ENCODE peak calls at places on chromosome 4, in eight cellular contexts. F, A, N, L, W, O, E and H are unnamed samples.
A peak's percentile ranks its signal among the peaks of the same experiment; 100 is the strongest.

GRCh38 chr4:45199736-45200135 is 473.4 kb upstream of the GNPDA2 start:
- DNase-seq in F (no peak), A (no peak), N (no peak), L (no peak), W (no peak), O (no peak), E (no peak), H (no peak)

GRCh38 chr4:49036528-49036927 is 50.5 kb downstream of the CWH43 start:
- DNase-seq in F (no peak), A (no peak), N (no peak), L (no peak), W (no peak), O (no peak), E (no peak), H (no peak)

GRCh38 chr4:122831515-122832196 is 5.0 kb downstream of the FGF2 start:
- DNase-seq in F (no peak), A (no peak), N (no peak), L (no peak), W (no peak), O (no peak), E (no peak), H (no peak)

GRCh38 chr4:88533937-88534750 is 10.6 kb upstream of the PYURF start:
- DNase-seq in F (no peak), A (no peak), N (no peak), L (no peak), W (no peak), O (no peak), E (no peak), H (no peak)

GRCh38 chr4:144318797-144319196 is 178.3 kb upstream of the GYPA start:
- DNase-seq in F (no peak), A (no peak), N (no peak), L (no peak), W (no peak), O (no peak), E (no peak), H (no peak)

GRCh38 chr4:25144870-25145481 is 15.3 kb downstream of the SEPSECS start:
- DNase-seq in F (peak; percentile 31), A (no peak), N (peak; percentile 37), L (no peak), W (no peak), O (no peak), E (no peak), H (no peak)

GRCh38 chr4:29066856-29067255 is 1653.3 kb upstream of the PCDH7 start:
- DNase-seq in F (no peak), A (no peak), N (no peak), L (no peak), W (no peak), O (no peak), E (no peak), H (no peak)

GRCh38 chr4:158410272-158410671 is 111.4 kb upstream of the RXFP1 start:
- DNase-seq in F (no peak), A (no peak), N (no peak), L (no peak), W (no peak), O (no peak), E (no peak), H (no peak)

GRCh38 chr4:962231-963208 is 10.8 kb downstream of the DGKQ start:
- DNase-seq in F (no peak), A (no peak), N (no peak), L (no peak), W (peak; percentile 85), O (no peak), E (no peak), H (no peak)

GRCh38 chr4:102411416-102411815 is 66.1 kb upstream of the SLC39A8 start:
- DNase-seq in F (no peak), A (no peak), N (no peak), L (no peak), W (no peak), O (no peak), E (no peak), H (no peak)

GRCh38 chr4:52103314-52103713 is 52.2 kb downstream of the SPATA18 start:
- DNase-seq in F (no peak), A (no peak), N (no peak), L (no peak), W (no peak), O (no peak), E (no peak), H (no peak)

GRCh38 chr4:183450108-183450507 is 5.7 kb downstream of the CDKN2AIP start:
- DNase-seq in F (no peak), A (no peak), N (no peak), L (no peak), W (no peak), O (no peak), E (no peak), H (no peak)

GRCh38 chr4:113327513-113327912 is 278.1 kb downstream of the ANK2 start:
- DNase-seq in F (no peak), A (no peak), N (peak; percentile 48), L (no peak), W (no peak), O (no peak), E (no peak), H (no peak)

GRCh38 chr4:77052352-77052751 is 23.4 kb downstream of the CCNI start:
- DNase-seq in F (no peak), A (no peak), N (peak; percentile 66), L (peak; percentile 58), W (peak; percentile 71), O (peak; percentile 39), E (peak; percentile 42), H (no peak)

GRCh38 chr4:7074423-7074822 is 6.6 kb upstream of the GRPEL1 start:
- DNase-seq in F (no peak), A (no peak), N (no peak), L (no peak), W (no peak), O (no peak), E (no peak), H (no peak)

GRCh38 chr4:174578366-174578765 is 56.1 kb upstream of the HPGD start:
- DNase-seq in F (no peak), A (no peak), N (no peak), L (no peak), W (no peak), O (no peak), E (no peak), H (no peak)

GRCh38 chr4:152344001-152344400 is 191.9 kb downstream of the FBXW7 start:
- DNase-seq in F (no peak), A (no peak), N (no peak), L (no peak), W (no peak), O (no peak), E (no peak), H (no peak)